ENCODE peak calls at places on chromosomes 13 and 19, in six cellular contexts. One of them, this sample, is unnamed.

GRCh38 chr13:44694842-44695241 is 118.7 kb upstream of the TSC22D1 start:
- DNase-seq in HL-60: no peak
- DNase-seq in pancreas: no peak
- DNase-seq in AG04450: no peak
- DNase-seq in brain microvascular endothelial cell: no peak
- DNase-seq in heart right ventricle: no peak
- DNase-seq in this sample: no peak

GRCh38 chr13:25819856-25820530 is 231.8 kb downstream of the SHISA2 start:
- DNase-seq in heart right ventricle: no peak
- DNase-seq in HL-60: no peak
- DNase-seq in brain microvascular endothelial cell: no peak
- DNase-seq in pancreas: no peak
- DNase-seq in AG04450: no peak
- DNase-seq in this sample: no peak

GRCh38 chr19:45676851-45677263 is 8.8 kb downstream of the GIPR start:
- DNase-seq in brain microvascular endothelial cell: no peak
- DNase-seq in AG04450: no peak
- DNase-seq in heart right ventricle: no peak
- DNase-seq in pancreas: peak; percentile 86
- DNase-seq in HL-60: no peak
- DNase-seq in this sample: no peak

GRCh38 chr13:26412263-26412662 is 145.2 kb upstream of the WASF3 start:
- DNase-seq in brain microvascular endothelial cell: no peak
- DNase-seq in HL-60: no peak
- DNase-seq in AG04450: no peak
- DNase-seq in pancreas: no peak
- DNase-seq in heart right ventricle: no peak
- DNase-seq in this sample: no peak

GRCh38 chr19:45492627-45493470 is 4.0 kb downstream of the RTN2 start:
- DNase-seq in pancreas: peak; percentile 70
- DNase-seq in AG04450: no peak
- DNase-seq in heart right ventricle: peak; percentile 76
- DNase-seq in HL-60: no peak
- DNase-seq in brain microvascular endothelial cell: peak; percentile 61
- DNase-seq in this sample: peak; percentile 47

GRCh38 chr19:14150770-14151661 is 14.6 kb upstream of the ASF1B start:
- DNase-seq in HL-60: no peak
- DNase-seq in pancreas: no peak
- DNase-seq in heart right ventricle: no peak
- DNase-seq in brain microvascular endothelial cell: no peak
- DNase-seq in AG04450: no peak
- DNase-seq in this sample: no peak

GRCh38 chr13:106416645-106417044 is 118.8 kb downstream of the EFNB2 start:
- DNase-seq in heart right ventricle: no peak
- DNase-seq in HL-60: no peak
- DNase-seq in brain microvascular endothelial cell: no peak
- DNase-seq in AG04450: no peak
- DNase-seq in pancreas: no peak
- DNase-seq in this sample: no peak

GRCh38 chr13:74251778-74252519 is 117.7 kb upstream of the KLF12 start:
- DNase-seq in pancreas: no peak
- DNase-seq in brain microvascular endothelial cell: no peak
- DNase-seq in HL-60: no peak
- DNase-seq in AG04450: no peak
- DNase-seq in heart right ventricle: no peak
- DNase-seq in this sample: no peak

GRCh38 chr19:4144666-4145261 is 8.7 kb upstream of the CREB3L3 start:
- DNase-seq in brain microvascular endothelial cell: no peak
- DNase-seq in heart right ventricle: no peak
- DNase-seq in AG04450: no peak
- DNase-seq in HL-60: no peak
- DNase-seq in pancreas: no peak
- DNase-seq in this sample: no peak

GRCh38 chr19:36771275-36772231 is 1.1 kb downstream of the ZNF850 start:
- DNase-seq in AG04450: peak; percentile 58
- DNase-seq in HL-60: peak; percentile 85
- DNase-seq in brain microvascular endothelial cell: peak; percentile 97
- DNase-seq in heart right ventricle: peak; percentile 90
- DNase-seq in pancreas: peak; percentile 46
- DNase-seq in this sample: no peak

GRCh38 chr19:51803965-51804364 is 9.0 kb downstream of the FPR3 start:
- DNase-seq in AG04450: no peak
- DNase-seq in pancreas: no peak
- DNase-seq in HL-60: peak; percentile 19
- DNase-seq in brain microvascular endothelial cell: no peak
- DNase-seq in heart right ventricle: no peak
- DNase-seq in this sample: no peak

GRCh38 chr13:104024416-104025170 is 958.4 kb upstream of the SLC10A2 start:
- DNase-seq in AG04450: no peak
- DNase-seq in heart right ventricle: no peak
- DNase-seq in pancreas: no peak
- DNase-seq in brain microvascular endothelial cell: peak; percentile 73
- DNase-seq in HL-60: no peak
- DNase-seq in this sample: no peak

GRCh38 chr13:47621931-47622330 is 379.1 kb downstream of the SUCLA2 start:
- DNase-seq in pancreas: no peak
- DNase-seq in heart right ventricle: no peak
- DNase-seq in AG04450: no peak
- DNase-seq in brain microvascular endothelial cell: peak; percentile 3
- DNase-seq in HL-60: no peak
- DNase-seq in this sample: no peak

GRCh38 chr19:32580353-32580900 is 563 bp upstream of the PDCD5 start:
- DNase-seq in brain microvascular endothelial cell: no peak
- DNase-seq in HL-60: no peak
- DNase-seq in heart right ventricle: no peak
- DNase-seq in pancreas: no peak
- DNase-seq in AG04450: no peak
- DNase-seq in this sample: no peak

GRCh38 chr13:82458169-82458568 is 1424.1 kb downstream of the SLITRK1 start:
- DNase-seq in heart right ventricle: no peak
- DNase-seq in HL-60: no peak
- DNase-seq in AG04450: no peak
- DNase-seq in pancreas: no peak
- DNase-seq in brain microvascular endothelial cell: no peak
- DNase-seq in this sample: no peak

GRCh38 chr13:112690242-112690943 is 555 bp downstream of the ATP11A start:
- DNase-seq in heart right ventricle: peak; percentile 43
- DNase-seq in pancreas: peak; percentile 85
- DNase-seq in AG04450: no peak
- DNase-seq in HL-60: peak; percentile 65
- DNase-seq in brain microvascular endothelial cell: no peak
- DNase-seq in this sample: no peak

GRCh38 chr19:36420961-36421748 is 2.7 kb upstream of the ZFP82 start:
- DNase-seq in HL-60: no peak
- DNase-seq in pancreas: peak; percentile 36
- DNase-seq in brain microvascular endothelial cell: peak; percentile 35
- DNase-seq in AG04450: no peak
- DNase-seq in heart right ventricle: peak; percentile 18
- DNase-seq in this sample: no peak

GRCh38 chr19:17996826-17997316 is 11.1 kb upstream of the ARRDC2 start:
- DNase-seq in pancreas: peak; percentile 94
- DNase-seq in heart right ventricle: peak; percentile 83
- DNase-seq in AG04450: peak; percentile 24
- DNase-seq in brain microvascular endothelial cell: peak; percentile 68
- DNase-seq in HL-60: peak; percentile 85
- DNase-seq in this sample: no peak

GRCh38 chr13:32846556-32846955 is 169.7 kb upstream of the KL start:
- DNase-seq in heart right ventricle: no peak
- DNase-seq in pancreas: no peak
- DNase-seq in HL-60: no peak
- DNase-seq in AG04450: no peak
- DNase-seq in brain microvascular endothelial cell: no peak
- DNase-seq in this sample: no peak

GRCh38 chr19:50843701-50844221 is 10.4 kb upstream of the KLK15 start:
- DNase-seq in HL-60: no peak
- DNase-seq in pancreas: no peak
- DNase-seq in heart right ventricle: no peak
- DNase-seq in AG04450: no peak
- DNase-seq in brain microvascular endothelial cell: no peak
- DNase-seq in this sample: no peak

DNA sequence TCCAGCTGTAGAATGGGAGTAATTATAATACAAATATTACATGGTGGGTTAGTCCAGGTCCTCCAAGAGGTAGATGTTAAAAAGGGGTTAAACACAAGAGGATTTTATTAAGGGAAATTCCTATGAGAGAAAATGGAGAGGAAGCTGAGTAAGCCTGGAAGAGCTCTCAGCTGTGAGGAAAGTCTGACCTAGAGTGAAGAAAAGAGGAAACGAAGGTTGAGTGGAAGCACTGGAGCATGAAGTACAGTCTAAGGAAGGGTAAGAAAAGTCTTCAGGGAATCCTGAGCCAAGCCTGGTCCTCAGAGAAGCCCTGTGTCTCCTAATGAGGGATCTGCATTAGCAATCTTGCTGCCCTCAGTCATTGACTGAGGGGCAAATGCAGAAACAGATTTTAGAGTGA is 506.2 kb downstream of the GPC5 start:
- DNase-seq in AG04450: no peak
- DNase-seq in brain microvascular endothelial cell: no peak
- DNase-seq in pancreas: no peak
- DNase-seq in HL-60: no peak
- DNase-seq in heart right ventricle: no peak
- DNase-seq in this sample: no peak
- TF ChIP-seq CTCF in AG04450: no peak
- TF ChIP-seq CTCF in brain microvascular endothelial cell: no peak
- TF ChIP-seq CTCF in pancreas: no peak
- TF ChIP-seq CTCF in HL-60: no peak
- TF ChIP-seq CTCF in heart right ventricle: no peak
- TF ChIP-seq CTCF in this sample: no peak

DNA sequence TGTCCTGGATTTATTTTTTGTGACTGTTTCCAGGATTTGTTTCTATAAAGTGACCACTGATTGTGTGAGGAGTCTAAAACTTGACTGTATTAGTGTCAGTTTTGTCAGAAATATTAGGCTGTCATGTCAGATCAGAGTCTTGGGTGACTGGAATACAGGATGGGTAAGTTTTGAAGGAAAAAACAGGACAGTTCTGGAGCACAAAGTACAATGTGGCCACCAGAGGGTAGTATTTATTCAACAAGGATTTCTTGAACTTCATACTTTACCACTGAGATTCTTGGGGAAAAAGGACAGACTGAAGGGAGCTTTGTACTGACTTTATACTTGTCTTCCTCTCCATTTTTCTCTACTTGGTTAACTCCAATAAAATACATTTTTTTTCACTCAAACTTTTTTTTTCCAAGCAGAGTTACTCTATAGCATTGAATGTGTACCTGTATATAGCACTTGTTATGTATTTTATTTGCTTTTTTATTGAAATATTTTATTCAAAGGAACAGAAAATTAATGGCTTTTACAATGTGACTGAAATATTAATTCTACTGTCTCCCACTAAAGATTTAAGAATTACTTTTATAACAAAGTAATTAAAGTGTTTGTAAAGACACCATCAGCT is 51.1 kb downstream of the LMO7 start:
- DNase-seq in HL-60: no peak
- DNase-seq in heart right ventricle: no peak
- DNase-seq in AG04450: no peak
- DNase-seq in pancreas: no peak
- DNase-seq in brain microvascular endothelial cell: peak; percentile 41
- DNase-seq in this sample: no peak
- H3K4me3 ChIP-seq in HL-60: no peak overlapping the region
- H3K4me3 ChIP-seq in heart right ventricle: no peak overlapping the region
- H3K4me3 ChIP-seq in AG04450: no peak overlapping the region
- H3K4me3 ChIP-seq in pancreas: no peak overlapping the region
- H3K4me3 ChIP-seq in brain microvascular endothelial cell: no peak overlapping the region
- H3K4me3 ChIP-seq in this sample: no peak overlapping the region

DNA sequence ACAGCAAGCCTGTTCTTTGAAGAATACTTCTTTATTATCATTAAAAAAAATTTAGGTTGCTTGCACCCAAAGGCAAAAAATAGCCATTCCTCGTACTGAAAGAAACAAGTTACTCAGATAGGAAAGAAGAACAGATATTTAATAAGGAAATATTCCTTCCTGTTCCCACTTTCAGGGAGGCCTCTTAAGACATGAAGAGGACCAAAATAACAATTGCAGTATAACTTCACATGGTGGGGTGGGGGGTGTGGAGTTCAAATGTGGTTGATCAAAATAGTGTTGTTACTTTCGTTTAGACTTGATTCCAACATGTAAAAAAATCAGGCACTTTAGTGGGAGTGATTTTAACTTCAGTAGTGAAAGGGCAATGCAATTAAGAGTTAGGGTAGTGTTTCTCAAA is 3.6 kb downstream of the RGCC start:
- DNase-seq in AG04450: no peak
- DNase-seq in HL-60: no peak
- DNase-seq in heart right ventricle: no peak
- DNase-seq in brain microvascular endothelial cell: no peak
- DNase-seq in pancreas: no peak
- DNase-seq in this sample: no peak
- H3K27me3 ChIP-seq in AG04450: peaks cover 12% of the 10 kb centered on the region
- H3K27me3 ChIP-seq in HL-60: peaks cover 5% of the 10 kb centered on the region
- H3K27me3 ChIP-seq in heart right ventricle: peaks cover 27% of the 10 kb centered on the region
- H3K27me3 ChIP-seq in brain microvascular endothelial cell: peaks cover 2% of the 10 kb centered on the region
- H3K27me3 ChIP-seq in pancreas: peaks cover 6% of the 10 kb centered on the region
- H3K27me3 ChIP-seq in this sample: peaks cover 4% of the 10 kb centered on the region

DNA sequence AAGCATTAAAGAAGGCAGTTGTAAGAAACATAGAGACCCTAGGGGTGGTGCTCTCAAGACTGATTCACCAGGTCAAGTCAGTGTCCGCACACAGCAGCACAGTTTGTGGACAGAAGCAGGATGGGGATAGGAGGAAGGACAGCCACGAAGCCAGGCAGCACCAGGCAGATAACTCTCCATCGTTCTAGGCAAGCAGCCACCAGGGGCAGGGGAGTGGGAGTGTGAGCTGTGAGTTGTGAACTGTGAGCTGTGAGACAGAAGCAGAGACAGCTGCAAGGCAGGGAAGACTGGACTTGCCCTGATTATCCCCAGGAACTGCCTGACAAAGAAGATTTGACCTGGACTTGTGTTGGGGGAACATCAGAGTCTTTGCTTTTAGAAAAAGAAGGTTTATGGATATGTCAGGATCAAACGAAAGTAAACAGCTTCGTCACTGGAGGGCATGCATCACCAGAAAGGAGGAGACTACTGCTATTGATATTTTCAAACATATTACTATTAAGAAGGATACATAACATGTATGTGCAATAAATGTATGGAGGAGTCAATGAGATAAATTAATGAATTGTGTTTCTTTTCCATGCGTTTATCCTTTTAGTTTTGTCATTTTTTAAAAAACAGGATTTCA is 286.1 kb downstream of the IRS2 start:
- DNase-seq in heart right ventricle: no peak
- DNase-seq in pancreas: no peak
- DNase-seq in HL-60: no peak
- DNase-seq in AG04450: no peak
- DNase-seq in brain microvascular endothelial cell: peak; percentile 31
- DNase-seq in this sample: no peak
- TF ChIP-seq CTCF in heart right ventricle: no peak
- TF ChIP-seq CTCF in pancreas: no peak
- TF ChIP-seq CTCF in HL-60: no peak
- TF ChIP-seq CTCF in AG04450: peak; percentile 35
- TF ChIP-seq CTCF in brain microvascular endothelial cell: peak; percentile 64
- TF ChIP-seq CTCF in this sample: no peak

GRCh38 chr19:52935434-52935833 is 12.2 kb upstream of the ZNF888 start:
- DNase-seq in heart right ventricle: no peak
- DNase-seq in pancreas: no peak
- DNase-seq in brain microvascular endothelial cell: peak; percentile 43
- DNase-seq in HL-60: no peak
- DNase-seq in AG04450: no peak
- DNase-seq in this sample: no peak
- H3K4me3 ChIP-seq in heart right ventricle: no peak overlapping the region
- H3K4me3 ChIP-seq in pancreas: no peak overlapping the region
- H3K4me3 ChIP-seq in brain microvascular endothelial cell: no peak overlapping the region
- H3K4me3 ChIP-seq in HL-60: no peak overlapping the region
- H3K4me3 ChIP-seq in AG04450: no peak overlapping the region
- H3K4me3 ChIP-seq in this sample: no peak overlapping the region

This sample was measured in BJ.